ENCODE peak calls at places on chromosomes 11 and 22, in eight cellular contexts. W is ovary, R is IMR-90, M is HCT116, C is brain microvascular endothelial cell, G is lower leg skin, V is body of pancreas, A is cardiac muscle cell. Q is an unnamed sample.

GRCh38 chr11:46322759-46323158 is 24.5 kb upstream of the DGKZ start:
- DNase-seq in A (no peak), C (no peak), M (peak; percentile 45), G (no peak), R (peak; percentile 35), V (peak; percentile 32), W (no peak), Q (peak; percentile 41)

GRCh38 chr22:49422668-49423067 is 405.0 kb downstream of the BRD1 start:
- DNase-seq in C (no peak), W (no peak), A (no peak), V (no peak), M (no peak), R (no peak), G (peak; percentile 13), Q (no peak)

GRCh38 chr22:42990131-42990838 is 24.7 kb downstream of the PACSIN2 start:
- DNase-seq in W (no peak), C (peak; percentile 79), V (no peak), G (no peak), R (peak; percentile 89), M (no peak), A (no peak), Q (peak; percentile 87)

GRCh38 chr11:13030857-13031256 is 21.7 kb downstream of the RASSF10 start:
- DNase-seq in V (peak; percentile 89), A (peak; percentile 36), M (no peak), R (no peak), W (no peak), G (no peak), C (no peak), Q (no peak)

GRCh38 chr22:49420651-49421050 is 407.0 kb downstream of the BRD1 start:
- DNase-seq in V (no peak), W (no peak), R (no peak), A (no peak), M (no peak), G (peak; percentile 34), C (no peak), Q (no peak)

GRCh38 chr11:95296165-95296564 is 65.2 kb upstream of the SESN3 start:
- DNase-seq in A (peak; percentile 44), V (peak; percentile 53), M (no peak), G (no peak), C (no peak), R (no peak), W (peak; percentile 44), Q (no peak)

GRCh38 chr22:28139993-28140392 is 220.9 kb upstream of the PITPNB start:
- DNase-seq in M (no peak), W (no peak), C (peak; percentile 83), R (peak; percentile 93), V (no peak), A (peak; percentile 5), G (no peak), Q (peak; percentile 91)

GRCh38 chr11:111582163-111582562 is 20.1 kb upstream of the SIK2 start:
- DNase-seq in V (no peak), W (no peak), A (no peak), G (no peak), M (no peak), C (no peak), R (no peak), Q (no peak)

GRCh38 chr11:2510626-2511402 is 66.0 kb downstream of the KCNQ1 start:
- DNase-seq in M (no peak), R (no peak), W (peak; percentile 11), G (peak; percentile 82), A (no peak), C (no peak), V (no peak), Q (no peak)

GRCh38 chr11:45647786-45648185 is 17.6 kb downstream of the CHST1 start:
- DNase-seq in V (no peak), A (no peak), M (no peak), R (no peak), C (no peak), G (no peak), W (no peak), Q (no peak)

GRCh38 chr11:116454020-116454645 is 318.7 kb downstream of the BUD13 start:
- DNase-seq in M (no peak), G (peak; percentile 25), V (peak; percentile 27), C (peak; percentile 31), W (no peak), A (peak; percentile 48), R (peak; percentile 27), Q (peak; percentile 28)

GRCh38 chr11:6746626-6747025 is 25.1 kb downstream of the OR2AG2 start:
- DNase-seq in V (no peak), C (no peak), M (no peak), G (no peak), W (no peak), A (no peak), R (no peak), Q (no peak)

GRCh38 chr22:26783886-26784285 is 126.5 kb downstream of the MIAT start:
- DNase-seq in A (no peak), G (no peak), R (no peak), V (no peak), W (no peak), C (no peak), M (no peak), Q (no peak)

GRCh38 chr11:2576116-2576515 is 123.7 kb downstream of the KCNQ1OT1 start:
- DNase-seq in A (no peak), M (no peak), W (peak; percentile 7), C (no peak), G (peak; percentile 83), R (no peak), V (peak; percentile 4), Q (no peak)

GRCh38 chr22:44089717-44090570 is 65.8 kb downstream of the PARVB start:
- DNase-seq in G (no peak), V (no peak), R (no peak), W (no peak), C (no peak), M (no peak), A (no peak), Q (no peak)

GRCh38 chr11:40281055-40281580 is 1178.3 kb downstream of the LRRC4C start:
- DNase-seq in R (no peak), W (no peak), C (no peak), G (no peak), V (no peak), M (no peak), A (no peak), Q (no peak)

GRCh38 chr22:19851291-19852176 is 3.1 kb downstream of the GNB1L start:
- DNase-seq in V (peak; percentile 13), W (no peak), A (no peak), G (no peak), R (no peak), M (no peak), C (no peak), Q (no peak)

GRCh38 chr22:31561238-31561887 is 65.0 kb downstream of the SFI1 start:
- DNase-seq in R (peak; percentile 77), A (peak; percentile 89), W (peak; percentile 77), C (peak; percentile 78), G (peak; percentile 86), M (peak; percentile 68), V (peak; percentile 85), Q (peak; percentile 93)

GRCh38 chr11:14184548-14184947 is 174.4 kb downstream of the RRAS2 start:
- DNase-seq in R (no peak), V (no peak), C (no peak), W (no peak), M (no peak), G (no peak), A (peak; percentile 8), Q (no peak)

GRCh38 chr22:50481045-50481439 is 301 bp upstream of the ADM2 start:
- DNase-seq in A (no peak), C (no peak), R (no peak), W (no peak), M (no peak), V (no peak), G (no peak), Q (no peak)

GRCh38 chr22:50483106-50483505 is 1.8 kb downstream of the ADM2 start:
- DNase-seq in C (no peak), W (no peak), G (no peak), V (no peak), M (no peak), A (no peak), R (no peak), Q (no peak)

GRCh38 chr22:50479686-50480085 is 1.7 kb upstream of the ADM2 start:
- DNase-seq in C (no peak), R (no peak), V (no peak), M (no peak), G (no peak), A (no peak), W (no peak), Q (no peak)

GRCh38 chr22:50482107-50483074 is 1.0 kb downstream of the ADM2 start:
- DNase-seq in W (no peak), G (no peak), V (peak; percentile 60), A (no peak), M (no peak), C (no peak), R (no peak), Q (no peak)

DNA sequence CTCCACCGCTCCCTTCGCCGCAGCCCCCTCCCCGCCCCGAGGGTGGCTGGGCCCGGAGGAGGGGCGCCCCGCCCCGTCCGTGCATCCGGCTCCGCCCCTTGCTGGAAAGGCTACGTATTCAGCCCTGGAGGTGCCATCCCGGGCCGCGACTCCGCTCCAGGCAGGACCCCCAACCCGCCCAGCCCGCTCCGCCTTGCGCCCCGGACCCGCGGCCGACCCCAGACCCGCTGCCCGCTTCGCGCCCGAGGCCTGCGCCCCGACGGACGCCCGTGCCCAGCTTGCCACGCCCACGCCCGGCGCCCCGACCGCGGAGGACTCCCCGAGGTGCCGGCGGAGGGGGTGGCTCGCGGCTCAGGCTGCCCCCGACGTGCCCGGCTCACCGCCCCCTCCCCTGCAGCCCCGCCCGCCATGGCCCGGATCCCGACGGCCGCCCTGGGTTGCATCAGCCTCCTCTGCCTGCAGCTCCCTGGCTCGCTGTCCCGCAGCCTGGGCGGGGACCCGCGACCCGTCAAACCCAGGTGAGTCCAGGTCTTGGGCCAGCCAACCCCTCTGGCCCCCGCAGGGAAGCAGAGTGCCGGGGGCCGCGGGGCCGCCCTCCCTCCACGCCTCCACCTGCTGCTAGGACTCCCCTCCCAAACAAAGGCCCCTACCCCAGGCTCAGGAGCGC is at the start of gene ADM2:
- DNase-seq in C (no peak), V (peak; percentile 73), R (no peak), A (peak; percentile 31), M (no peak), G (no peak), W (no peak), Q (no peak)
- H3K4me3 ChIP-seq in C (peak within 1 kb of the TSS; percentile 36), V (peak within 1 kb of the TSS; percentile 39), R (peak within 1 kb of the TSS; percentile 57), A (peak within 1 kb of the TSS; percentile 19), M (peak within 1 kb of the TSS; percentile 76), G (no peak within 1 kb of the TSS), W (peak within 1 kb of the TSS; percentile 19), Q (peak within 1 kb of the TSS; percentile 65)

GRCh38 chr22:46968359-46968740 is 205.9 kb downstream of the TBC1D22A start:
- DNase-seq in A (no peak), M (no peak), C (no peak), G (peak; percentile 67), W (no peak), R (no peak), V (no peak), Q (no peak)
- TF ChIP-seq CTCF in A (no peak), M (no peak), C (no peak), G (no peak), W (no peak), R (no peak), V (no peak), Q (no peak)

GRCh38 chr11:119380816-119381185 is 689 bp downstream of the USP2 start:
- DNase-seq in R (no peak), W (no peak), M (no peak), G (no peak), A (peak; percentile 62), V (no peak), C (no peak), Q (no peak)
- H3K4me3 ChIP-seq in R (peak overlapping the region; percentile 50), W (peak overlapping the region; percentile 38), M (peak overlapping the region; percentile 63), G (no peak overlapping the region), A (peak overlapping the region; percentile 50), V (no peak overlapping the region), C (peak overlapping the region; percentile 53), Q (no peak overlapping the region)

GRCh38 chr11:33376331-33377099 is 119.3 kb downstream of the HIPK3 start:
- DNase-seq in R (no peak), W (no peak), G (no peak), C (no peak), A (peak; percentile 64), M (no peak), V (no peak), Q (no peak)
- TF ChIP-seq CTCF in R (no peak), W (no peak), G (no peak), C (no peak), A (no peak), M (no peak), V (no peak), Q (no peak)